ENCODE peak calls at places on chromosome 22, in four cellular contexts. T is iris pigment epithelial cell, P is psoas muscle, E is NCI-H446 treated with DMSO at 0.1 percent for 48 hours. G is an unnamed sample.

GRCh38 chr22:47010211-47010610 is 247.8 kb downstream of the TBC1D22A start:
- DNase-seq in E (no peak), T (no peak), P (no peak), G (no peak)

GRCh38 chr22:36373258-36373579 is 14.5 kb downstream of the MYH9 start:
- DNase-seq in E (no peak), T (no peak), P (peak), G (no peak)

GRCh38 chr22:28395920-28396447 is 283.7 kb downstream of the TTC28 start:
- DNase-seq in E (no peak), T (peak), P (no peak), G (no peak)

GRCh38 chr22:48104102-48104738 is 1341.8 kb downstream of the TBC1D22A start:
- DNase-seq in E (peak), T (no peak), P (no peak), G (peak)

GRCh38 chr22:45472426-45472825 is 30.3 kb upstream of the FBLN1 start:
- DNase-seq in E (no peak), P (no peak), T (no peak), G (no peak)

GRCh38 chr22:31044262-31044861 is 36.8 kb upstream of the SMTN start:
- DNase-seq in E (peak), T (peak), P (peak), G (peak)

GRCh38 chr22:21650280-21650679 is 8.2 kb downstream of the SDF2L1 start:
- DNase-seq in P (no peak), E (no peak), T (no peak), G (no peak)

GRCh38 chr22:49294656-49295464 is 532.8 kb downstream of the BRD1 start:
- DNase-seq in T (no peak), P (no peak), E (no peak), G (peak)

GRCh38 chr22:23180301-23180892 is at the start of gene BCR:
- DNase-seq in E (no peak), T (peak), P (peak), G (peak)

G was measured in stomach.